ENCODE peak calls at places on chromosomes 3 and 15, in five cellular contexts. T, S, A, Z and X are unnamed samples.

GRCh38 chr3:133994166-133994910 is 35.4 kb downstream of the SLCO2A1 start:
- DNase-seq in A (no peak), Z (no peak), T (no peak), S (no peak), X (no peak)

GRCh38 chr3:194640829-194641228 is 7.6 kb upstream of the TMEM44 start:
- DNase-seq in A (no peak), Z (peak; percentile 71), S (peak; percentile 27), T (peak; percentile 41), X (no peak)

GRCh38 chr15:92899910-92900711 is at the start of gene CHD2:
- DNase-seq in S (peak; percentile 92), T (peak; percentile 89), Z (peak; percentile 95), A (peak; percentile 84), X (peak; percentile 90)

GRCh38 chr15:29822685-29823459 is 604 bp upstream of the TJP1 start:
- DNase-seq in S (no peak), A (no peak), Z (peak; percentile 70), T (peak; percentile 98), X (peak; percentile 76)

GRCh38 chr3:145801699-145802098 is 359.3 kb downstream of the PLOD2 start:
- DNase-seq in T (no peak), Z (no peak), S (no peak), A (no peak), X (no peak)

GRCh38 chr3:31288641-31289100 is 244.1 kb upstream of the STT3B start:
- DNase-seq in A (no peak), T (peak; percentile 49), Z (peak; percentile 46), S (no peak), X (peak; percentile 64)

GRCh38 chr3:141389703-141390102 is 21.4 kb downstream of the ZBTB38 start:
- DNase-seq in S (no peak), T (peak; percentile 87), Z (no peak), A (no peak), X (no peak)

GRCh38 chr15:91385301-91385700 is 285.2 kb downstream of the SV2B start:
- DNase-seq in T (peak; percentile 1), S (no peak), A (no peak), Z (no peak), X (no peak)

GRCh38 chr3:129837057-129837631 is 56.4 kb downstream of the TMCC1 start:
- DNase-seq in Z (peak; percentile 21), T (peak; percentile 6), A (peak; percentile 14), S (no peak), X (no peak)

GRCh38 chr3:162122405-162122804 is 625.8 kb downstream of the OTOL1 start:
- DNase-seq in S (no peak), Z (no peak), T (peak; percentile 37), A (no peak), X (no peak)

GRCh38 chr15:66498501-66499386 is 1.2 kb upstream of the SNAPC5 start:
- DNase-seq in S (peak; percentile 60), A (peak; percentile 34), T (peak; percentile 64), Z (peak; percentile 57), X (peak; percentile 24)

GRCh38 chr15:39908186-39908585 is 11.9 kb downstream of the GPR176 start:
- DNase-seq in Z (no peak), S (no peak), T (peak; percentile 95), A (peak; percentile 37), X (peak; percentile 24)

GRCh38 chr3:26308454-26308853 is 314.1 kb upstream of the LRRC3B start:
- DNase-seq in A (no peak), Z (peak; percentile 26), T (no peak), S (no peak), X (no peak)

GRCh38 chr3:115086379-115086778 is 60.7 kb downstream of the ZBTB20 start:
- DNase-seq in Z (no peak), T (no peak), A (no peak), S (no peak), X (no peak)

GRCh38 chr15:66743703-66744536 is 41.9 kb downstream of the SMAD6 start:
- DNase-seq in T (peak; percentile 58), A (no peak), Z (peak; percentile 21), S (no peak), X (no peak)

GRCh38 chr3:158918008-158918407 is 116.2 kb downstream of the MFSD1 start:
- DNase-seq in T (peak; percentile 93), S (peak; percentile 38), Z (peak; percentile 82), A (peak; percentile 58), X (peak; percentile 78)

GRCh38 chr3:13073042-13073906 is at the start of gene IQSEC1:
- DNase-seq in Z (peak; percentile 90), T (peak; percentile 56), S (peak; percentile 93), A (peak; percentile 94), X (peak; percentile 73)

GRCh38 chr3:175456496-175456895 is 597.4 kb downstream of the NAALADL2 start:
- DNase-seq in T (peak; percentile 55), A (no peak), Z (no peak), S (no peak), X (no peak)

GRCh38 chr3:188656196-188656982 is 502.4 kb downstream of the LPP start:
- DNase-seq in S (no peak), Z (no peak), T (peak; percentile 81), A (no peak), X (no peak)

GRCh38 chr3:84209473-84209872 is 749.3 kb upstream of the CADM2 start:
- DNase-seq in S (no peak), Z (peak; percentile 34), T (no peak), A (no peak), X (no peak)

GRCh38 chr3:155232605-155233004 is 60.9 kb downstream of the STRIT1 start:
- DNase-seq in T (peak; percentile 95), A (peak; percentile 1), S (peak; percentile 25), Z (peak; percentile 3), X (peak; percentile 38)

GRCh38 chr3:5136619-5137429 is 14.7 kb downstream of the ARL8B start:
- DNase-seq in T (peak; percentile 46), A (peak; percentile 37), Z (peak; percentile 64), S (peak; percentile 83), X (peak; percentile 15)

GRCh38 chr3:100032262-100032661 is 82.0 kb downstream of the FILIP1L start:
- DNase-seq in A (no peak), T (peak; percentile 83), Z (no peak), S (no peak), X (no peak)
- TF ChIP-seq EZH2phosphoT487 in A (no peak), T (no peak), Z (no peak), S (no peak), X (no peak)

GRCh38 chr15:63722144-63722543 is 111.6 kb downstream of the HERC1 start:
- DNase-seq in Z (no peak), T (no peak), S (no peak), A (no peak), X (no peak)
- H3K9me2 ChIP-seq in Z (no peaks in the 10 kb centered on the region), T (no peaks in the 10 kb centered on the region), S (no peaks in the 10 kb centered on the region), A (no peaks in the 10 kb centered on the region), X (no peaks in the 10 kb centered on the region)

GRCh38 chr3:172918568-172919296 is 168.2 kb downstream of the ECT2 start:
- DNase-seq in S (no peak), T (no peak), Z (no peak), A (no peak), X (no peak)
- H2AFZ ChIP-seq in S (no peak overlapping the region), T (no peak overlapping the region), Z (no peak overlapping the region), A (no peak overlapping the region), X (no peak overlapping the region)

DNA sequence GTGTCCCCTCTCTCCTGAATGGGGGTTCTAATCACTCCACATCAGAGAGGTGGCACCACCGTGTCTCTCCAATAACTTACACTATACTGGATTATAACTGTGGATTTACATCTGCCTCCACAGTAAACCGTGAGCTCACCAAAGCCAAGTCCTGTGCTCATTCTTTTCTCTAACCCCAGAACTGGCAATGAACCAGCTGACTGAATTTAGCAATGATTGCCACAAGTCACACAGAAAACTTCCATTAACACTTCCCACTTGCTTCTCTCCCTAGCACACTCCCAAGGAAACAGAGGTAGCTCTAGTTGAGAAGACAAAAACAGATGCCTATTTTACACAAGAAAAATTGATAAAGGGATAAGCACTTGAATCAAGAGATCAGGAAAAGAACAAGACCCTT is 361.3 kb downstream of the ULK4 start:
- DNase-seq in S (no peak), Z (no peak), T (peak; percentile 9), A (no peak), X (no peak)
- TF ChIP-seq EZH2phosphoT487 in S (no peak), Z (no peak), T (no peak), A (no peak), X (no peak)

GRCh38 chr15:95916568-95916967 is 413.9 kb upstream of the NR2F2 start:
- DNase-seq in Z (no peak), T (no peak), A (no peak), S (no peak), X (no peak)

GRCh38 chr15:95912728-95913127 is 417.8 kb upstream of the NR2F2 start:
- DNase-seq in A (no peak), S (no peak), Z (no peak), T (no peak), X (no peak)

GRCh38 chr15:95911570-95912279 is 418.8 kb upstream of the NR2F2 start:
- DNase-seq in A (no peak), T (no peak), Z (no peak), S (no peak), X (no peak)

GRCh38 chr15:95910643-95911212 is 419.8 kb upstream of the NR2F2 start:
- DNase-seq in T (no peak), A (no peak), Z (peak; percentile 64), S (no peak), X (no peak)

GRCh38 chr15:95912280-95912625 is 418.2 kb upstream of the NR2F2 start:
- DNase-seq in Z (peak; percentile 63), T (no peak), S (no peak), A (no peak), X (no peak)
- H3K9me2 ChIP-seq in Z (peaks cover 5% of the 10 kb centered on the region), T (no peaks in the 10 kb centered on the region), S (no peaks in the 10 kb centered on the region), A (no peaks in the 10 kb centered on the region), X (no peaks in the 10 kb centered on the region)

GRCh38 chr3:18946524-18946923 is 201.8 kb upstream of the KCNH8 start:
- DNase-seq in S (peak; percentile 34), T (no peak), A (no peak), Z (peak; percentile 48), X (no peak)
- H2AFZ ChIP-seq in S (no peak overlapping the region), T (no peak overlapping the region), A (no peak overlapping the region), Z (no peak overlapping the region), X (no peak overlapping the region)

GRCh38 chr15:63801171-63801570 is 32.6 kb downstream of the HERC1 start:
- DNase-seq in S (no peak), A (no peak), Z (no peak), T (no peak), X (no peak)
- TF ChIP-seq EZH2phosphoT487 in S (no peak), A (no peak), Z (no peak), T (no peak), X (no peak)

GRCh38 chr15:70342141-70342540 is 244.4 kb upstream of the TLE3 start:
- DNase-seq in Z (no peak), T (no peak), S (no peak), A (no peak), X (no peak)

GRCh38 chr15:70345251-70346019 is 247.7 kb upstream of the TLE3 start:
- DNase-seq in S (no peak), A (no peak), Z (no peak), T (no peak), X (no peak)

GRCh38 chr15:70344666-70345065 is 246.9 kb upstream of the TLE3 start:
- DNase-seq in T (no peak), Z (no peak), A (no peak), S (no peak), X (no peak)

GRCh38 chr15:70342554-70343548 is 245.1 kb upstream of the TLE3 start:
- DNase-seq in T (no peak), S (no peak), Z (no peak), A (no peak), X (no peak)

GRCh38 chr15:70343961-70344360 is 246.2 kb upstream of the TLE3 start:
- DNase-seq in S (no peak), T (no peak), A (no peak), Z (no peak), X (no peak)
- H3K9me2 ChIP-seq in S (no peaks in the 10 kb centered on the region), T (no peaks in the 10 kb centered on the region), A (no peaks in the 10 kb centered on the region), Z (no peaks in the 10 kb centered on the region), X (no peaks in the 10 kb centered on the region)

GRCh38 chr15:61382927-61383326 is 153.8 kb upstream of the RORA start:
- DNase-seq in A (no peak), Z (no peak), T (peak; percentile 58), S (no peak), X (no peak)
- H2AFZ ChIP-seq in A (no peak overlapping the region), Z (no peak overlapping the region), T (no peak overlapping the region), S (no peak overlapping the region), X (no peak overlapping the region)